ENCODE peak calls at places on chromosomes 16 and 17, in six cellular contexts. One of them, this sample, is unnamed.

GRCh38 chr17:67377727-67378443 is 804 bp downstream of the PITPNC1 start:
- DNase-seq in SK-N-SH: peak
- DNase-seq in GM23338: peak
- DNase-seq in HepG2: no peak
- DNase-seq in HCT116: no peak
- DNase-seq in K562: peak
- DNase-seq in this sample: peak

GRCh38 chr17:73748521-73748920 is 104.3 kb upstream of the SDK2 start:
- DNase-seq in SK-N-SH: no peak
- DNase-seq in GM23338: no peak
- DNase-seq in HepG2: no peak
- DNase-seq in HCT116: no peak
- DNase-seq in K562: no peak
- DNase-seq in this sample: no peak

GRCh38 chr17:57954421-57955182 is 610 bp downstream of the CUEDC1 start:
- DNase-seq in SK-N-SH: peak
- DNase-seq in GM23338: peak
- DNase-seq in HepG2: no peak
- DNase-seq in HCT116: no peak
- DNase-seq in K562: no peak
- DNase-seq in this sample: peak

GRCh38 chr17:57124053-57124452 is 39.0 kb downstream of the AKAP1 start:
- DNase-seq in SK-N-SH: no peak
- DNase-seq in GM23338: no peak
- DNase-seq in HepG2: no peak
- DNase-seq in HCT116: no peak
- DNase-seq in K562: no peak
- DNase-seq in this sample: no peak

GRCh38 chr17:77664097-77664729 is 294.3 kb upstream of the TNRC6C start:
- DNase-seq in SK-N-SH: no peak
- DNase-seq in GM23338: no peak
- DNase-seq in HepG2: no peak
- DNase-seq in HCT116: no peak
- DNase-seq in K562: no peak
- DNase-seq in this sample: no peak

GRCh38 chr16:3188925-3189825 is 1.2 kb downstream of the OR1F1 start:
- DNase-seq in SK-N-SH: peak
- DNase-seq in GM23338: peak
- DNase-seq in HepG2: peak
- DNase-seq in HCT116: no peak
- DNase-seq in K562: peak
- DNase-seq in this sample: peak

GRCh38 chr16:23996258-23996955 is 160.6 kb downstream of the PRKCB start:
- DNase-seq in SK-N-SH: no peak
- DNase-seq in GM23338: no peak
- DNase-seq in HepG2: no peak
- DNase-seq in HCT116: no peak
- DNase-seq in K562: no peak
- DNase-seq in this sample: no peak

GRCh38 chr17:17994770-17995169 is 22.1 kb downstream of the DRC3 start:
- DNase-seq in SK-N-SH: no peak
- DNase-seq in GM23338: no peak
- DNase-seq in HepG2: no peak
- DNase-seq in HCT116: no peak
- DNase-seq in K562: no peak
- DNase-seq in this sample: no peak

GRCh38 chr17:4852504-4853075 is 19.4 kb downstream of the MINK1 start:
- DNase-seq in SK-N-SH: peak
- DNase-seq in GM23338: no peak
- DNase-seq in HepG2: peak
- DNase-seq in HCT116: no peak
- DNase-seq in K562: peak
- DNase-seq in this sample: no peak

GRCh38 chr16:57548424-57548823 is 6.0 kb downstream of the ADGRG5 start:
- DNase-seq in SK-N-SH: no peak
- DNase-seq in GM23338: no peak
- DNase-seq in HepG2: no peak
- DNase-seq in HCT116: no peak
- DNase-seq in K562: no peak
- DNase-seq in this sample: no peak

GRCh38 chr16:64991011-64991410 is 130.9 kb downstream of the CDH11 start:
- DNase-seq in SK-N-SH: no peak
- DNase-seq in GM23338: no peak
- DNase-seq in HepG2: no peak
- DNase-seq in HCT116: no peak
- DNase-seq in K562: no peak
- DNase-seq in this sample: no peak

GRCh38 chr16:29784157-29784556 is 6.1 kb downstream of the ZG16 start:
- DNase-seq in SK-N-SH: no peak
- DNase-seq in GM23338: no peak
- DNase-seq in HepG2: no peak
- DNase-seq in HCT116: no peak
- DNase-seq in K562: no peak
- DNase-seq in this sample: no peak

GRCh38 chr17:29930399-29931010 is 477 bp upstream of the SSH2 start:
- DNase-seq in SK-N-SH: no peak
- DNase-seq in GM23338: peak
- DNase-seq in HepG2: peak
- DNase-seq in HCT116: no peak
- DNase-seq in K562: no peak
- DNase-seq in this sample: no peak

GRCh38 chr17:67278363-67278762 is 33.4 kb upstream of the HELZ start:
- DNase-seq in SK-N-SH: no peak
- DNase-seq in GM23338: no peak
- DNase-seq in HepG2: no peak
- DNase-seq in HCT116: no peak
- DNase-seq in K562: no peak
- DNase-seq in this sample: no peak

GRCh38 chr17:56892333-56892732 is 21.5 kb downstream of the TRIM25 start:
- DNase-seq in SK-N-SH: no peak
- DNase-seq in GM23338: no peak
- DNase-seq in HepG2: no peak
- DNase-seq in HCT116: no peak
- DNase-seq in K562: no peak
- DNase-seq in this sample: no peak

GRCh38 chr17:82302991-82303943 is 14.1 kb downstream of the CD7 start:
- DNase-seq in SK-N-SH: peak
- DNase-seq in GM23338: no peak
- DNase-seq in HepG2: no peak
- DNase-seq in HCT116: no peak
- DNase-seq in K562: no peak
- DNase-seq in this sample: no peak

GRCh38 chr17:68248886-68249872 is 1.3 kb downstream of the AMZ2 start:
- DNase-seq in SK-N-SH: no peak
- DNase-seq in GM23338: no peak
- DNase-seq in HepG2: no peak
- DNase-seq in HCT116: no peak
- DNase-seq in K562: no peak
- DNase-seq in this sample: no peak

GRCh38 chr16:81485824-81486554 is 41.4 kb downstream of the CMIP start:
- DNase-seq in SK-N-SH: no peak
- DNase-seq in GM23338: no peak
- DNase-seq in HepG2: no peak
- DNase-seq in HCT116: peak
- DNase-seq in K562: no peak
- DNase-seq in this sample: peak

GRCh38 chr17:68204736-68205135 is 43.1 kb upstream of the AMZ2 start:
- DNase-seq in SK-N-SH: no peak
- DNase-seq in GM23338: no peak
- DNase-seq in HepG2: no peak
- DNase-seq in HCT116: no peak
- DNase-seq in K562: no peak
- DNase-seq in this sample: no peak

GRCh38 chr16:280991-281659 is 734 bp downstream of the ARHGDIG start:
- DNase-seq in SK-N-SH: no peak
- DNase-seq in GM23338: no peak
- DNase-seq in HepG2: no peak
- DNase-seq in HCT116: no peak
- DNase-seq in K562: no peak
- DNase-seq in this sample: no peak

GRCh38 chr16:83054302-83054701 is 427.5 kb downstream of the CDH13 start:
- DNase-seq in SK-N-SH: no peak
- DNase-seq in GM23338: no peak
- DNase-seq in HepG2: no peak
- DNase-seq in HCT116: no peak
- DNase-seq in K562: no peak
- DNase-seq in this sample: no peak

GRCh38 chr16:66653581-66654350 is 42.8 kb downstream of the CMTM4 start:
- DNase-seq in SK-N-SH: no peak
- DNase-seq in GM23338: no peak
- DNase-seq in HepG2: no peak
- DNase-seq in HCT116: no peak
- DNase-seq in K562: no peak
- DNase-seq in this sample: no peak

GRCh38 chr17:45229681-45230409 is 8.2 kb downstream of the FMNL1 start:
- DNase-seq in SK-N-SH: no peak
- DNase-seq in GM23338: no peak
- DNase-seq in HepG2: no peak
- DNase-seq in HCT116: no peak
- DNase-seq in K562: no peak
- DNase-seq in this sample: no peak

GRCh38 chr17:41697122-41697962 is 8.7 kb downstream of the EIF1 start:
- DNase-seq in SK-N-SH: no peak
- DNase-seq in GM23338: no peak
- DNase-seq in HepG2: no peak
- DNase-seq in HCT116: no peak
- DNase-seq in K562: peak
- DNase-seq in this sample: no peak

GRCh38 chr17:2235792-2236365 is 67.7 kb downstream of the SMG6 start:
- DNase-seq in SK-N-SH: no peak
- DNase-seq in GM23338: no peak
- DNase-seq in HepG2: no peak
- DNase-seq in HCT116: no peak
- DNase-seq in K562: no peak
- DNase-seq in this sample: no peak

GRCh38 chr17:2232244-2232638 is 71.3 kb downstream of the SMG6 start:
- DNase-seq in SK-N-SH: no peak
- DNase-seq in GM23338: no peak
- DNase-seq in HepG2: no peak
- DNase-seq in HCT116: no peak
- DNase-seq in K562: no peak
- DNase-seq in this sample: no peak

GRCh38 chr17:2233441-2233947 is 70.1 kb downstream of the SMG6 start:
- DNase-seq in SK-N-SH: no peak
- DNase-seq in GM23338: no peak
- DNase-seq in HepG2: no peak
- DNase-seq in HCT116: no peak
- DNase-seq in K562: no peak
- DNase-seq in this sample: no peak

GRCh38 chr17:2227025-2227699 is 76.4 kb downstream of the SMG6 start:
- DNase-seq in SK-N-SH: peak
- DNase-seq in GM23338: no peak
- DNase-seq in HepG2: no peak
- DNase-seq in HCT116: no peak
- DNase-seq in K562: no peak
- DNase-seq in this sample: no peak

DNA sequence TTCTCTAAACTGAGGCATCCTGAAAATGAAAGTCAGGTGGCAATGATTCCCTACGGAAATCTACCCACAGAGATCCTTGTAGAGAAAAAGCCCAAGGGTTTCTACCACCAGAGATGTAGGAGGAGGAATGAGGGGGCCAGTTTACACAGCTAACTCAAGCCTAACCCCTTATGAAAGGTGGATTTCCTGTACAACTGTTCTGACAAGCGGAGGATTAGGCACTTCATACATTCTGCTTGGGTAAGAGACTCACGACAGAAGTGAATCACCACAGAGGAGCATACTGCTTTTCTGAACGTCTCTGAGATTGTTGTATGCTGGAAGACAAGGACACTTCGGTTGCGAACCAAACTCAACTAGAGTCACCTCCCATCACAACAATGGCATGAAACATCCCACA is 72.7 kb downstream of the SMG6 start:
- DNase-seq in SK-N-SH: no peak
- DNase-seq in GM23338: no peak
- DNase-seq in HepG2: no peak
- DNase-seq in HCT116: no peak
- DNase-seq in K562: no peak
- DNase-seq in this sample: no peak
- TF ChIP-seq CTCF in SK-N-SH: no peak
- TF ChIP-seq CTCF in GM23338: no peak
- TF ChIP-seq CTCF in HepG2: no peak
- TF ChIP-seq CTCF in HCT116: no peak
- TF ChIP-seq CTCF in K562: no peak
- TF ChIP-seq CTCF in this sample: no peak

DNA sequence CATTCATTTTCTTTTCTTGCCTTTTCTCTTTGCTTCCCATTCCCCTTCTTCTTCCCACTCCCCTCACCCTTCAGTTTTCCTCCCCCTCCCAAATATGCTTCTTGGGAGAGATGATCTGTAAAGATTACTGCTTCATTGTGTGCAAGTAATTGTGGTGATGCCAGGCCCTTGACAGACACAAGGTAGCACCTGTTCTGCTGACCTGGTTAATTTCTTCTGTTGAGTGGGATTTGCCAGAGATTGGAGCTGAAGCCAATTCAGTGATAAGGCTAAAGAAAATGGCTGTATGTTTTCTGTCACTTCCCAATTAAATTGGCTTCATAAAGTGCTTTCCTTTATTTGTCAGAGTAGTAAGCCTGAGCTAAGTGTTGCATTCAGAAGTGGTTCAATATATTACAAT is 44.5 kb downstream of the AATF start:
- DNase-seq in SK-N-SH: peak
- DNase-seq in GM23338: no peak
- DNase-seq in HepG2: no peak
- DNase-seq in HCT116: no peak
- DNase-seq in K562: no peak
- DNase-seq in this sample: no peak
- TF ChIP-seq REST in SK-N-SH: no peak
- TF ChIP-seq REST in GM23338: no peak
- TF ChIP-seq REST in HepG2: no peak
- TF ChIP-seq REST in HCT116: no peak
- TF ChIP-seq REST in K562: no peak
- TF ChIP-seq REST in this sample: no peak

DNA sequence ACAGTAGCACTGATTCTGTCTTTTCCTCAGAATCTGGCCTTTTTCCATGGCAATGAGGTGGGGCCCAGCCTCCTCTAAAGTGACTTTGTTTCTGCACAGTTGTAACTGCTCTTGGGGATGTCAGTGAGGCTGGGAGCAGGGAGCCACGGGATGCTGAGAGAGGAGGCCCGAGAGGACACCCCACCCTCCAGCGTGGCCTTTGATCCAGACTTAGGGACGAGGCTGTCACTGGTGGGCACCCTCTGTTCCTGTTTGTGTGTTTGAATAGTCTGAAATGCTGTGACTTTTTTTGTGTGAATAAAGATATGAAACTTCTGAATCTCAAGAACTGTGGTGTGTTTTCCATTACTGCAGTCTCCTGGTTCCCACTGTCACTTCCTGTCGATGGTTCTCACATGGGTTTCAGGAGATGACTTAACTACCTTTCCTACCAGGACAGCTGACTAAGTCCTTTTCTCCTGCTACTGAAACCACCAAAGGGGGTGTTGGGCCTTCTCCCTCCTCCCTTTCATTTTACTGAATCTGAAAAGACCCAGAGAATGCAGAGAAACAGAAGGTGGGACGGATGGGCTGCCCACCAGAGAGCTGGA is 18.6 kb downstream of the KCTD2 start:
- DNase-seq in SK-N-SH: no peak
- DNase-seq in GM23338: no peak
- DNase-seq in HepG2: no peak
- DNase-seq in HCT116: no peak
- DNase-seq in K562: no peak
- DNase-seq in this sample: no peak
- TF ChIP-seq CTCF in SK-N-SH: no peak
- TF ChIP-seq CTCF in GM23338: no peak
- TF ChIP-seq CTCF in HepG2: no peak
- TF ChIP-seq CTCF in HCT116: no peak
- TF ChIP-seq CTCF in K562: no peak
- TF ChIP-seq CTCF in this sample: no peak

GRCh38 chr16:89352091-89352681 is 134.7 kb downstream of the ZNF778 start:
- DNase-seq in SK-N-SH: no peak
- DNase-seq in GM23338: no peak
- DNase-seq in HepG2: no peak
- DNase-seq in HCT116: no peak
- DNase-seq in K562: no peak
- DNase-seq in this sample: no peak
- TF ChIP-seq REST in SK-N-SH: no peak
- TF ChIP-seq REST in GM23338: no peak
- TF ChIP-seq REST in HepG2: no peak
- TF ChIP-seq REST in HCT116: no peak
- TF ChIP-seq REST in K562: no peak
- TF ChIP-seq REST in this sample: no peak

This sample was measured in A549.